ENCODE peak calls at places on chromosomes 4 and X, in eight cellular contexts. W is IMR-90; Q is Karpas-422; H is spleen; U is lung; M is endodermal cell; E is CD4-positive, alpha-beta memory T cell; V is ovary. O is an unnamed sample. For H3K4me1, the result is how much of the 10 kb centered on the place peaks cover.

GRCh38 chrX:47063179-47063578 is 15.1 kb upstream of the RGN start:
- DNase-seq in E (no peak), W (no peak), H (no peak), U (no peak), Q (no peak), M (no peak), V (no peak), O (no peak)

GRCh38 chr4:69858683-69859082 is 1.3 kb downstream of the SULT1E1 start:
- DNase-seq in W (no peak), U (no peak), V (no peak), E (no peak), H (no peak), M (no peak), Q (no peak), O (no peak)

GRCh38 chrX:7372843-7373525 is 225.0 kb upstream of the PUDP start:
- DNase-seq in U (no peak), H (no peak), E (no peak), Q (no peak), V (no peak), W (peak), M (no peak), O (no peak)

GRCh38 chrX:103941201-103941975 is 21.0 kb upstream of the TMSB15B start:
- DNase-seq in U (no peak), E (no peak), W (peak), M (no peak), H (no peak), V (no peak), Q (peak), O (no peak)

GRCh38 chrX:20507901-20508620 is 241.4 kb upstream of the RPS6KA3 start:
- DNase-seq in E (no peak), U (no peak), Q (no peak), W (no peak), M (no peak), V (no peak), H (no peak), O (no peak)

GRCh38 chr4:25552580-25553271 is 102.9 kb upstream of the SLC34A2 start:
- DNase-seq in H (no peak), Q (peak), E (no peak), M (peak), W (no peak), V (no peak), U (peak), O (no peak)

GRCh38 chr4:106583567-106583966 is 215.0 kb upstream of the GIMD1 start:
- DNase-seq in W (peak), M (no peak), V (no peak), Q (no peak), U (no peak), E (no peak), H (no peak), O (no peak)

GRCh38 chr4:46484881-46485280 is 95.0 kb upstream of the GABRA2 start:
- DNase-seq in U (no peak), M (no peak), E (no peak), Q (no peak), W (peak), V (no peak), H (no peak), O (no peak)

GRCh38 chr4:83993774-83994173 is 457.9 kb downstream of the GPAT3 start:
- DNase-seq in M (peak), V (no peak), W (no peak), Q (peak), U (no peak), E (no peak), H (no peak), O (no peak)

GRCh38 chrX:153690466-153690865 is 2.7 kb downstream of the SLC6A8 start:
- DNase-seq in M (no peak), E (no peak), H (no peak), W (no peak), V (no peak), U (no peak), Q (no peak), O (peak)

GRCh38 chr4:108240356-108240755 is 71.6 kb upstream of the LEF1 start:
- DNase-seq in H (no peak), W (peak), E (no peak), V (no peak), U (no peak), Q (peak), M (no peak), O (no peak)

GRCh38 chr4:118849867-118850812 is 14.2 kb upstream of the SEC24D start:
- DNase-seq in E (peak), V (no peak), H (no peak), M (peak), W (peak), Q (peak), U (no peak), O (no peak)

GRCh38 chrX:46333550-46333949 is 211.7 kb downstream of the ZNF674 start:
- DNase-seq in M (no peak), E (no peak), Q (no peak), H (no peak), W (no peak), V (no peak), U (no peak), O (no peak)

GRCh38 chr4:122827899-122828601 is 1.4 kb downstream of the FGF2 start:
- DNase-seq in Q (peak), E (peak), W (peak), U (no peak), H (no peak), M (peak), V (peak), O (no peak)

GRCh38 chr4:152422817-152423320 is 113.0 kb downstream of the FBXW7 start:
- DNase-seq in U (no peak), H (no peak), Q (no peak), W (no peak), M (no peak), V (no peak), E (no peak), O (no peak)

GRCh38 chr4:704198-704891 is 1.3 kb upstream of the PCGF3 start:
- DNase-seq in H (peak), W (no peak), M (no peak), V (no peak), U (no peak), E (no peak), Q (no peak), O (no peak)
- H3K4me1 ChIP-seq in H (under half), W (under half), M (under half), V (under half), U (under half), E (under half), Q (under half), O (under half)

DNA sequence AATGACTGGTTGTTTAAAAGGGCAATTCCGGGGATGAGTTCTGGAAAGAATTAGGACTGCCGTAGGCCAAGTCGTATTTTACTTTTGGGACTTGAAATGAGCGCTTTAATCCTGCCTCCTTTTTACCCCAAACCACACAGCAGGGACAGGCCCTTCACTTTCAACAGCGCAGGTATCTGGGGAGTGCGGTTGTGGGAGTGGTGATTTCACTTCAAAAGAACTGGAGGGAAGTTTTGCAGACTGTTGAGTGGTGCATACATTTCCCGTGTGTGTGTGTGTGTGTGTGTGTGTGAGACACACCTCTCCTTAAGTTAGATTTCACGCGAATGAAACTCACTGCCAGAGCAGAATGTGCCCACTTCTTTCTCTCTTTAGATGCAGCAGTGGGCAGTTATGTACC is 2.8 kb downstream of the NHS start:
- DNase-seq in E (no peak), W (no peak), M (no peak), U (no peak), V (no peak), H (no peak), Q (no peak), O (no peak)
- H3K27ac ChIP-seq in E (no peak), W (no peak), M (no peak), U (no peak), V (no peak), H (no peak), Q (no peak), O (no peak)

GRCh38 chrX:134313418-134313817 is 76.4 kb downstream of the CCDC160 start:
- DNase-seq in E (no peak), M (no peak), H (no peak), V (no peak), Q (no peak), W (no peak), U (no peak), O (no peak)
- H3K4me1 ChIP-seq in E (under half), M (under half), H (under half), V (under half), Q (under half), W (under half), U (under half), O (under half)

DNA sequence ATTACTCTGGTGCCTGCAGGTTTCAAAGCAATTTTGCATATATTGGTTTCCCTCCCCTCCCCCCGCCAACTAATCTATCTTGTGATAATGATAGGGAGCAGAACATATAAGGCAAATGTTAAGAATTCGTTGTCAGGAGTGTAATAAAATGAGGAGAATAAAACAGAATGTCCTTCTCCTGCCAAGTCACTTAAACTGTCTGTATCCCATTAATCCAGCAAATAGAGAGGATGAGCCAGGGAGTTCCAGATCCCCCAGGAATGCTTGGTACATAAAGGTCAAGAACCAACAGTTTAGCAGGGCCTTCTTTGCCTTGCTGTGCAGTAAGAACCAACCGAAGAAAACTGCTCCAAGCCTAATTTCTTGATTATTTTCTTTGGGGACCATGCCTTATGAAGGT is 141.4 kb downstream of the AMELX start:
- DNase-seq in M (no peak), V (no peak), E (no peak), W (no peak), Q (no peak), U (no peak), H (no peak), O (no peak)
- H3K27ac ChIP-seq in M (no peak), V (no peak), E (no peak), W (no peak), Q (no peak), U (no peak), H (no peak), O (no peak)

DNA sequence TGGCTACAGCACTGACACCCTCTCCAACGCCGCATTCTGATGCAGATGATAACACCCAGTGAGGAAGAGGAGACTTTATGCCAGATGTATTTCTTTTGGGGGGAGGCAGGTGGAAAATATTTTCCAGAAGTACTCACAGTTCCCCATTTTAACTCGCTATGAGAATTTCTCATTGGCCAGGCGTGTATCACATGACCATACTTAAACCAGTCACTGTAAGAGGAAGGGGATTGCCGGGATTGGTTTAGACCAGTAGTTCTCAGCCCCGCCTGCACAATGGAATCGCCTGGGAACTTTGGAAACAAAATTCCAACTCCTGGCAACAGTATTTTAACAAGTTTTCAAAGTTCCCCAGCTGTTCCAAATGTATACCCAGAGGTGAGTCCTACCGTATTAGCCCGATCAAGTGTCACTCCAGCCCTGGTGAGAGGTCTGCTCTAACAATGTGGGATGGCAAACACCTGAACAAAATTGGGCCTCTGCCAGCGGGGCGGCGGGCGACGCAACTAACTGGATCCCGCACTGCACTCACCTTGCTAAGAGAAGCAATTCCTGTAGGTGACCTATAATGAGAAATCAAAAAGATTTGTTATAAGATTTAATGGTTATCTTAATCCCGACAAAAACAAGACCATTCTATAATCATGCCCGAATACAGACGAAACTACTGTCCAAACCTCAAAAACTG is 2.9 kb upstream of the MSL3 start:
- DNase-seq in E (no peak), H (no peak), W (no peak), V (no peak), M (no peak), U (no peak), Q (no peak), O (no peak)
- H3K4me1 ChIP-seq in E (under half), H (under half), W (under half), V (under half), M (under half), U (under half), Q (under half), O (under half)